ENCODE peak calls at places on chromosomes 6 and 20, in four cellular contexts. G, Z, V and Q are unnamed samples.

GRCh38 chr20:21503345-21503744 is 10.5 kb downstream of the NKX2-2 start:
- DNase-seq in G (no peak), Z (no peak), V (no peak), Q (no peak)

GRCh38 chr6:124066995-124067552 is 263.4 kb downstream of the NKAIN2 start:
- DNase-seq in G (no peak), Z (no peak), V (no peak), Q (no peak)

GRCh38 chr6:152642578-152643375 is 5.6 kb upstream of the SYNE1 start:
- DNase-seq in G (peak), Z (peak), V (peak), Q (peak)

GRCh38 chr6:6169141-6169540 is 151.3 kb downstream of the F13A1 start:
- DNase-seq in G (no peak), Z (no peak), V (no peak), Q (no peak)

GRCh38 chr6:145247677-145248419 is 487.5 kb downstream of the EPM2A start:
- DNase-seq in G (no peak), Z (peak), V (no peak), Q (no peak)

GRCh38 chr6:124530926-124531325 is 431.3 kb upstream of the RNF217 start:
- DNase-seq in G (no peak), Z (no peak), V (no peak), Q (no peak)

GRCh38 chr20:10985536-10985935 is 311.7 kb upstream of the JAG1 start:
- DNase-seq in G (no peak), Z (peak), V (no peak), Q (no peak)

GRCh38 chr6:35485402-35485877 is 11.4 kb downstream of the TEAD3 start:
- DNase-seq in G (no peak), Z (peak), V (no peak), Q (peak)

GRCh38 chr20:57881466-57882405 is 171.9 kb upstream of the PMEPA1 start:
- DNase-seq in G (no peak), Z (peak), V (no peak), Q (no peak)

GRCh38 chr6:111805511-111806181 is 67.6 kb downstream of the FYN start:
- DNase-seq in G (peak), Z (peak), V (no peak), Q (no peak)

GRCh38 chr6:1678966-1679690 is 69.4 kb downstream of the FOXC1 start:
- DNase-seq in G (no peak), Z (no peak), V (no peak), Q (no peak)

GRCh38 chr20:13333793-13334192 is 112.7 kb downstream of the ISM1 start:
- DNase-seq in G (no peak), Z (no peak), V (no peak), Q (no peak)

GRCh38 chr6:169725270-169726048 is 1.2 kb upstream of the PHF10 start:
- DNase-seq in G (no peak), Z (peak), V (peak), Q (peak)

GRCh38 chr6:106315765-106316375 is 9.7 kb downstream of the ATG5 start:
- DNase-seq in G (no peak), Z (no peak), V (no peak), Q (no peak)

GRCh38 chr20:48583171-48583570 is 244.6 kb downstream of the PREX1 start:
- DNase-seq in G (no peak), Z (no peak), V (no peak), Q (no peak)

GRCh38 chr20:59177266-59178250 is 13.9 kb downstream of the ZNF831 start:
- DNase-seq in G (no peak), Z (no peak), V (no peak), Q (no peak)

GRCh38 chr6:105482227-105482839 is 79.5 kb upstream of the PREP start:
- DNase-seq in G (no peak), Z (no peak), V (no peak), Q (no peak)

GRCh38 chr20:57282691-57283361 is 16.4 kb upstream of the BMP7 start:
- DNase-seq in G (no peak), Z (peak), V (no peak), Q (no peak)

GRCh38 chr20:5696011-5696559 is 54.1 kb upstream of the SHLD1 start:
- DNase-seq in G (no peak), Z (peak), V (no peak), Q (no peak)

GRCh38 chr6:105890521-105891244 is 195.5 kb upstream of the PRDM1 start:
- DNase-seq in G (no peak), Z (no peak), V (no peak), Q (no peak)

GRCh38 chr6:74366634-74367033 is 670.6 kb downstream of the CD109 start:
- DNase-seq in G (no peak), Z (peak), V (no peak), Q (no peak)

GRCh38 chr6:28948782-28949486 is 25.1 kb upstream of the TRIM27 start:
- DNase-seq in G (no peak), Z (no peak), V (no peak), Q (no peak)

GRCh38 chr6:4913705-4914411 is 90.0 kb downstream of the RPP40 start:
- DNase-seq in G (no peak), Z (no peak), V (no peak), Q (no peak)

GRCh38 chr6:89500486-89501020 is 67.6 kb downstream of the ANKRD6 start:
- DNase-seq in G (no peak), Z (no peak), V (no peak), Q (no peak)

GRCh38 chr6:144582939-144583613 is 297.9 kb downstream of the UTRN start:
- DNase-seq in G (peak), Z (peak), V (peak), Q (peak)

GRCh38 chr6:2885967-2886731 is 17.0 kb downstream of the SERPINB9 start:
- DNase-seq in G (peak), Z (no peak), V (no peak), Q (no peak)

GRCh38 chr6:166411721-166412151 is 29.0 kb upstream of the MPC1 start:
- DNase-seq in G (no peak), Z (no peak), V (no peak), Q (no peak)

GRCh38 chr6:167742719-167743303 is 83.9 kb upstream of the AFDN start:
- DNase-seq in G (no peak), Z (no peak), V (no peak), Q (no peak)

GRCh38 chr6:90865513-90865912 is 278.6 kb upstream of the MAP3K7 start:
- DNase-seq in G (no peak), Z (no peak), V (no peak), Q (no peak)

GRCh38 chr20:9066196-9066595 is 2.7 kb upstream of the PLCB4 start:
- DNase-seq in G (no peak), Z (no peak), V (no peak), Q (no peak)

GRCh38 chr20:22719250-22719649 is 134.9 kb upstream of the FOXA2 start:
- DNase-seq in G (no peak), Z (no peak), V (no peak), Q (no peak)

GRCh38 chr6:75201901-75202672 is 3.8 kb downstream of the COL12A1 start:
- DNase-seq in G (no peak), Z (no peak), V (peak), Q (no peak)

GRCh38 chr6:142014515-142014914 is 118.2 kb upstream of the GJE1 start:
- DNase-seq in G (no peak), Z (peak), V (no peak), Q (no peak)

GRCh38 chr6:164693934-164694333 is 615.5 kb downstream of the C6orf118 start:
- DNase-seq in G (no peak), Z (no peak), V (no peak), Q (no peak)

GRCh38 chr6:79233611-79234149 is 802 bp downstream of the HMGN3 start:
- DNase-seq in G (peak), Z (peak), V (peak), Q (peak)

GRCh38 chr6:161354956-161355355 is 81.1 kb upstream of the AGPAT4 start:
- DNase-seq in G (no peak), Z (no peak), V (no peak), Q (no peak)

GRCh38 chr6:54094837-54095236 is 16.4 kb upstream of the MLIP start:
- DNase-seq in G (no peak), Z (no peak), V (no peak), Q (no peak)

GRCh38 chr20:10453241-10453640 is 18.1 kb downstream of the SLX4IP start:
- DNase-seq in G (peak), Z (no peak), V (peak), Q (no peak)